ENCODE peak calls at places on chromosomes 11 and 22, in six cellular contexts. A, R, F, J, P and T are unnamed samples. For H3K4me1 and H3K9me3, the result is how much of the 10 kb centered on the place peaks cover.

GRCh38 chr11:70517996-70518907 is 119.9 kb downstream of the CTTN start:
- DNase-seq in A (no peak), R (peak), F (no peak), J (no peak), P (peak), T (peak)

GRCh38 chr11:94544832-94545640 is 1.3 kb downstream of the FUT4 start:
- DNase-seq in A (no peak), R (peak), F (peak), J (peak), P (peak), T (peak)

GRCh38 chr11:117734596-117734995 is 62.4 kb downstream of the DSCAML1 start:
- DNase-seq in A (no peak), R (no peak), F (no peak), J (no peak), P (no peak), T (no peak)

GRCh38 chr11:4087551-4087950 is 7.0 kb upstream of the RRM1 start:
- DNase-seq in A (no peak), R (peak), F (no peak), J (no peak), P (no peak), T (no peak)

GRCh38 chr11:61924016-61924360 is 6.6 kb upstream of the RAB3IL1 start:
- DNase-seq in A (no peak), R (no peak), F (no peak), J (no peak), P (no peak), T (no peak)

GRCh38 chr22:50271519-50271970 is 1.4 kb upstream of the MAPK11 start:
- DNase-seq in A (peak), R (peak), F (peak), J (peak), P (peak), T (no peak)

GRCh38 chr11:64659417-64660144 is 63.4 kb downstream of the NRXN2 start:
- DNase-seq in A (peak), R (peak), F (no peak), J (no peak), P (no peak), T (peak)

GRCh38 chr11:38582756-38583155 is 1984.7 kb upstream of the RAG2 start:
- DNase-seq in A (no peak), R (no peak), F (no peak), J (no peak), P (no peak), T (no peak)

GRCh38 chr11:120510406-120511115 is 987 bp upstream of the GRIK4 start:
- DNase-seq in A (no peak), R (no peak), F (no peak), J (no peak), P (no peak), T (no peak)

GRCh38 chr11:29773656-29774264 is 243.1 kb downstream of the KCNA4 start:
- DNase-seq in A (no peak), R (peak), F (no peak), J (no peak), P (no peak), T (no peak)

GRCh38 chr11:128895505-128895904 is 4.3 kb downstream of the KCNJ5 start:
- DNase-seq in A (no peak), R (no peak), F (no peak), J (no peak), P (no peak), T (no peak)

GRCh38 chr11:3088806-3089205 is 31.6 kb upstream of the CARS1 start:
- DNase-seq in A (no peak), R (no peak), F (no peak), J (no peak), P (no peak), T (no peak)

GRCh38 chr22:47200273-47201051 is 438.0 kb downstream of the TBC1D22A start:
- DNase-seq in A (no peak), R (peak), F (peak), J (peak), P (no peak), T (no peak)

GRCh38 chr11:74462009-74462408 is 5.3 kb downstream of the KCNE3 start:
- DNase-seq in A (peak), R (peak), F (peak), J (peak), P (peak), T (peak)
- H3K4me1 ChIP-seq in A (half or more), R (under half), F (half or more), J (under half), P (under half), T (under half)

GRCh38 chr22:48547971-48548370 is 1279.7 kb downstream of the BRD1 start:
- DNase-seq in A (no peak), R (no peak), F (no peak), J (no peak), P (no peak), T (no peak)

GRCh38 chr22:48548391-48548790 is 1279.3 kb downstream of the BRD1 start:
- DNase-seq in A (no peak), R (no peak), F (no peak), J (no peak), P (no peak), T (no peak)

GRCh38 chr22:48546653-48547424 is 1280.8 kb downstream of the BRD1 start:
- DNase-seq in A (no peak), R (no peak), F (no peak), J (no peak), P (no peak), T (no peak)

GRCh38 chr22:48541401-48542098 is 1286.1 kb downstream of the BRD1 start:
- DNase-seq in A (no peak), R (no peak), F (no peak), J (no peak), P (no peak), T (no peak)

GRCh38 chr22:48545976-48546375 is 1281.7 kb downstream of the BRD1 start:
- DNase-seq in A (no peak), R (no peak), F (no peak), J (no peak), P (no peak), T (no peak)
- H3K9me3 ChIP-seq in A (under half), R (under half), F (under half), J (under half), P (under half), T (under half)

GRCh38 chr22:35430897-35431322 is 31.0 kb downstream of the MCM5 start:
- DNase-seq in A (peak), R (peak), F (peak), J (peak), P (peak), T (peak)
- H3K27ac ChIP-seq in A (no peak), R (no peak), F (peak), J (no peak), P (peak), T (no peak)

DNA sequence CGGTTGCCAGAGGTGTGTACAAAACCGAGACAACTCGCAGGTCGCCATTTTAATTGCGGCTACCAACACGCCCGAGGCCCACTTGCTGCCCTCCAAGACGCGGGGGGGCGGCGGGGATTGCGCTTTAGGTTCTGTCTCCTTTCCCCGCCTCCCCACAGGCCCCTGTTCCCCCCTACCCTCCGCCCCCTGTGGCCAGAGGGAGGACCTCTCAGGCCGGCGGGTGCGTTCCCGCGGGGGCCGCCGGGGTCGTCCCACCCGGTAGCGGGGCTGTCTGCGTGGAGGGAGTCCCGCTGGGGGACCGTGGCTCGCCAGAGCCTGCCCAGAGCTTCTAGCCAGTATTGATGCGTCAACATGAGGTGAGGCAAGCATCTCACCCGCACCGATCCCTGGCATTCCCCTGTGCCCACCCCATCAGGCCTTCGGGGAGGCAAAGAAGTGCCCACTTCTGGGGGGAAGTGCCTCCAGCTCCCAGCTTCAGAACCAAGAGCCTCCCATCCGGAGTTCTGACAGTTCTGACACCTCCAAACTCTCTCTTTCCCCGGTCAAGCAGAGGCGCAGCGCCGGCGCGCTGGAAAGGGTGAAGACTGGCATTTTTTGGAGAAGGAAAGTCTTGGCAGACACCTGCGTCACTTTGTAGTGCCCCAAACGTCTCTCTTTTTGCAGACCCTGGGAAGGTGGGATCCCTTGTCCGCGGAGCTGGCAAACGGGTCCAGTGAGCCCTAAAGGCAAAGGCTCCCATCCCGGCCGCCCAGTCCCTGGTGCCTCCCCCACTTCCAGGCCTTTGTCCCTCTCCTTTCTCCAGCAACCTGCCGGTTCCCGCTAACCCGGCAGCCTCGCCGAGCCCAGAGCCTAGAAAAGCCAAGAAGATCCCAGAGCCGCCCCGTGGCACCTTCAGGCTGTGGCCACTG is 3.1 kb upstream of the PAX6 start:
- DNase-seq in A (no peak), R (no peak), F (no peak), J (no peak), P (peak), T (peak)
- H3K4me1 ChIP-seq in A (half or more), R (under half), F (half or more), J (half or more), P (under half), T (under half)

DNA sequence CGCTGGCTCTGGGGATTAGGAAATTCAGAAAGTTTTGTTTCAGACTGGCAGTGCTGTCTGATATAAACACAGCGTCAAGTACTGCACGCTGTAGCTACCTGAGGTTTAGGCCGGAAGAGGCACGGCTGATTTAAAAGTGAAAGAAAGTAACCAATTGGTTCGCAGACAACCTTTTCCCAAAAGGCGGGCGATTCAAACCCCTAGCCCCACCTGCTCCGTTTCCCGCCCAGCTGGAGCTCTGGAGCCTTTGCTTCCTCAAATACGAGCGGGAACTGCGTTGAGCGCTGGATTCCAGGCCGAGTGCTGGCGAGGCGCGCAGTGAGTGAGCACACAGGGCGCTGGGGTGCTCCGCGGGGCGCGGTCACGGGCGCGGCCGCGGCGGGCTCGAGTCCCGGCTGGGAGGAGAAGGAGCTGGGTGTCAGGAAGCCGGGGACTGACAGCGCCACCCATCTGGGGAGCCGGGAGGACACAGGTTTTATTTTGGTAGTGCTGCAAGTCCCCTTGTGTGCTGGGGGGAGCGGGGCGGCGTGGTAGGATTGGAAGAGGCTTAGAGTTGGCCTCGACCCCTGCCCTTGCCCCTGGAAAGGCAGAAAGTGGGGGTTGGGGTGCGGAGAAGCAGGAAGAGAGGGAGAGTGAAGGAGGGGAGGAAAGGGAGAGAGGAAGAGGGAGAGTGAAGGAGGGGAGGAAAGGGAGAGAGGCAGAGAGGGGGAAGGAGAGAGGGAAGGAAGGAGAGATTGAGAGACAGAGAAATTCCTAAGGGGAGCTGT is 2.1 kb downstream of the FAM111A start:
- DNase-seq in A (no peak), R (peak), F (peak), J (peak), P (peak), T (peak)
- H3K9me3 ChIP-seq in A (under half), R (under half), F (under half), J (under half), P (under half), T (under half)

DNA sequence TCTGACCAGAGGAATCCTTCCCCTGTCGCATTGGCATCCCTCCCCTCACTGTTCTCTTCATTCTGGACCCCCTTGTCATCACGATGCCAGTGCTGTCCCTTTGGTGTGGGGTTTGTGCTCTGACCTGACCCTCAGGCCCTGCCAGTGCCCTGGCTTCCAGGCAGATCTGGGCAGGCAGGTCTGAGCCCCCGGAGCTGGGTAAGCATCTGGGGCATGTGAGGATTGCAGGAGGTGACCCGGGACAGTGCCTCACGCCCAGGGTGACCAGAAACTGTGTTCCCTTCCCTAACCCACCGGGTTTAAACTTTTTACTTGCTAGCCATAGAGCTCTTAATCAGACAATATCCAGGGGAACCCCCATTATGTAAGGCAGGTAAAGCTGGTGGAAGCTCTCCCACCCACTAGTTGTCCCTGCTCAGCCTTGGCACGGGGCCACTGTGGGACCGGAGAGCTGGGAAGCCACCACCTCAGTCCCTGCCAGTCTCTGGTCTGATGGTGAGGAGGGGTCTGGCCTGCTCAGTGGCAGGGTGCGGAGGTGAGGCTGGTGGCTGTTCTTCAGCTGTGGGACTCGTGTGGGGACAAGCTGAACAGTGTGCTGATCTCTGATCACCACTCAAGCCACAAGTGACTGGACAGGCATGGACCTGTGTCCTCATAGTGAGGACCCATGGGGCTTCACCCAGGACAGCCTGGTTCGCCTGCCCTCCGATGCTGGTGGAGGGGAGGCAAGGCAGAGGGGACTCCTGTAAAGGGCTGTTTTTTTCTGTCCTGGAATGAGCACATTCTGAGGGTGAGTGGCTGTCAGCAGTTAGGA is 38.0 kb downstream of the BCR start:
- DNase-seq in A (no peak), R (no peak), F (no peak), J (no peak), P (peak), T (peak)
- H3K27ac ChIP-seq in A (peak), R (peak), F (peak), J (peak), P (no peak), T (peak)

GRCh38 chr11:12171921-12172320 is 61.5 kb downstream of the MICAL2 start:
- DNase-seq in A (no peak), R (no peak), F (no peak), J (no peak), P (no peak), T (no peak)
- H3K4me1 ChIP-seq in A (under half), R (half or more), F (under half), J (under half), P (under half), T (under half)

DNA sequence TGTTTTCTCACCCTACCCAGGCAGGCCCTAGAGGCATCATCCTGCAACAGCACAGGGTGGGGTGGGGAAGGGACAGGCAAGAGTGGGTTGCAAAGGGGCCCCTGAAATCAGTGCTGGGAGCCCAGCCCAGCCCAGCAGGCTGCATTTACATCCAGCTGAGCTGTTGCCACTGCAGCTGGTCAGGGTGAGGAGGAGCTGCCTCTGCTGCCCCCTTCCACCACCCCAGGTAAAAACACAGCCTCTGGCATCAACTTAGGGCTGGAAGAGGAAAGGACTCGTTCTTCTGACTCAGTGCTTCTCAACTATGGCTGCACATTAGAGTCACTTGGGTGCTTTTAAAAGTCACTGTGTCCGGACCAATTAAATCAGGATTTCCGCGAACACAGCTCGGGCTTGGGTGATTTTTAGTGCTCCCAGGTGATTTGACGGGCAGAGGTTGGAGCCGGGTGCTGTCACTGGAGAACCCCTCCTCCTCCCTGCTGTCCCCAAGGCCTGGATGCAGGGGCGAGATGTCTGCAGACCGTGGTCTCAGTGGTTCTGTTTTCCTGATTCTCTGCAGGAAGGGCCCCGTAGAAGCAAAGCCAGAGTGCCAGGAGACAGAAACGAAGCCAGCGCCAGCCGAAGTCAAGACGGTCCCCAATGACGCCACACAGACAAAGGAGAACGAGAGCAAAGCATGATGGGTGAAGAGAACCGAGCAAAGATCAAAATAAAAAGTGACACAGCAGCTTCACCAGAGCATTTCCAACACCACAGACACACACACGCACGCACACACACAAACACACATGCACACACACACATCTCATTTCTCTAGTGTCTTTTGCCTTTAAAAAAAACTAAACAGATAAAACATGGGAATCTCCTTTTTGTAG is 39.4 kb upstream of the TTC12 start:
- DNase-seq in A (no peak), R (peak), F (no peak), J (no peak), P (no peak), T (no peak)
- H3K9me3 ChIP-seq in A (under half), R (under half), F (under half), J (under half), P (under half), T (under half)

DNA sequence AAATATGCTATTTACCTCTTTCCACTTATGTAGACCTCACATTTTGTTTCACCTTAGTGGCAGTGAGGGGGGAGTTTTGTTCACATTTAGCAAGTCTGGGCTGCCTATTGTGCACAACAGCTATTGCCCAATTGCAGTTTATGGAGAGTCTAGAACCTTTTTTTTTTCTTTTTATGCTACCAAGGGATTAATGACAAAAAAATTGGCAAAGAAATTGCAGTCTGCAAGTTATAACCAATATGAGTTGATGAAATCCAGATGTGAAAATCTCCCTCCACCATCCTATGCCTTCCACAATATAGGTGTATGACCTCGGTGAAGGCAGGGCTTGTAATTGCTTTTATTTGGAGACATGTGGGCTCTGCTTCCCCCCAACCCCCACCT is 120.6 kb upstream of the SLC5A12 start:
- DNase-seq in A (no peak), R (peak), F (no peak), J (no peak), P (no peak), T (no peak)
- H3K27ac ChIP-seq in A (no peak), R (no peak), F (no peak), J (no peak), P (no peak), T (peak)